ENCODE peak calls at places on chromosomes 6 and 20, in seven cellular contexts. One of them, this sample, is unnamed.

GRCh38 chr20:18677126-18677525 is 89.3 kb downstream of the DTD1 start:
- DNase-seq in K562: no peak
- DNase-seq in psoas muscle: no peak
- DNase-seq in fibroblast of lung: no peak
- DNase-seq in pancreas: no peak
- DNase-seq in fibroblast of mammary gland: no peak
- DNase-seq in fibroblast of pulmonary artery: no peak
- DNase-seq in this sample: no peak

GRCh38 chr20:51131806-51132205 is 108.9 kb upstream of the KCNG1 start:
- DNase-seq in K562: no peak
- DNase-seq in psoas muscle: no peak
- DNase-seq in fibroblast of lung: no peak
- DNase-seq in pancreas: no peak
- DNase-seq in fibroblast of mammary gland: no peak
- DNase-seq in fibroblast of pulmonary artery: no peak
- DNase-seq in this sample: no peak

GRCh38 chr20:60512436-60512835 is 554.2 kb downstream of the CDH26 start:
- DNase-seq in K562: no peak
- DNase-seq in psoas muscle: no peak
- DNase-seq in fibroblast of lung: peak
- DNase-seq in pancreas: no peak
- DNase-seq in fibroblast of mammary gland: peak
- DNase-seq in fibroblast of pulmonary artery: peak
- DNase-seq in this sample: peak

GRCh38 chr6:138289739-138290138 is 71.4 kb upstream of the PBOV1 start:
- DNase-seq in K562: no peak
- DNase-seq in psoas muscle: no peak
- DNase-seq in fibroblast of lung: peak
- DNase-seq in pancreas: no peak
- DNase-seq in fibroblast of mammary gland: no peak
- DNase-seq in fibroblast of pulmonary artery: no peak
- DNase-seq in this sample: no peak

GRCh38 chr6:119985952-119986736 is 636.6 kb upstream of the MAN1A1 start:
- DNase-seq in K562: no peak
- DNase-seq in psoas muscle: no peak
- DNase-seq in fibroblast of lung: no peak
- DNase-seq in pancreas: no peak
- DNase-seq in fibroblast of mammary gland: peak
- DNase-seq in fibroblast of pulmonary artery: no peak
- DNase-seq in this sample: no peak

GRCh38 chr6:169827372-169827771 is 76.0 kb downstream of the ERMARD start:
- DNase-seq in K562: no peak
- DNase-seq in psoas muscle: no peak
- DNase-seq in fibroblast of lung: no peak
- DNase-seq in pancreas: no peak
- DNase-seq in fibroblast of mammary gland: no peak
- DNase-seq in fibroblast of pulmonary artery: no peak
- DNase-seq in this sample: no peak

GRCh38 chr6:4316867-4317400 is 181.6 kb upstream of the ECI2 start:
- DNase-seq in K562: no peak
- DNase-seq in psoas muscle: peak
- DNase-seq in fibroblast of lung: peak
- DNase-seq in pancreas: peak
- DNase-seq in fibroblast of mammary gland: peak
- DNase-seq in fibroblast of pulmonary artery: peak
- DNase-seq in this sample: peak

GRCh38 chr20:53736757-53737403 is 143.2 kb upstream of the ZNF217 start:
- DNase-seq in K562: no peak
- DNase-seq in psoas muscle: no peak
- DNase-seq in fibroblast of lung: peak
- DNase-seq in pancreas: no peak
- DNase-seq in fibroblast of mammary gland: peak
- DNase-seq in fibroblast of pulmonary artery: peak
- DNase-seq in this sample: peak

GRCh38 chr6:157646012-157646411 is 177.0 kb upstream of the SNX9 start:
- DNase-seq in K562: no peak
- DNase-seq in psoas muscle: no peak
- DNase-seq in fibroblast of lung: no peak
- DNase-seq in pancreas: no peak
- DNase-seq in fibroblast of mammary gland: no peak
- DNase-seq in fibroblast of pulmonary artery: no peak
- DNase-seq in this sample: no peak

GRCh38 chr20:57656252-57656820 is 36.1 kb upstream of the ZBP1 start:
- DNase-seq in K562: no peak
- DNase-seq in psoas muscle: peak
- DNase-seq in fibroblast of lung: no peak
- DNase-seq in pancreas: no peak
- DNase-seq in fibroblast of mammary gland: no peak
- DNase-seq in fibroblast of pulmonary artery: no peak
- DNase-seq in this sample: no peak

GRCh38 chr6:15461127-15461944 is 201.5 kb downstream of the DTNBP1 start:
- DNase-seq in K562: no peak
- DNase-seq in psoas muscle: no peak
- DNase-seq in fibroblast of lung: no peak
- DNase-seq in pancreas: no peak
- DNase-seq in fibroblast of mammary gland: no peak
- DNase-seq in fibroblast of pulmonary artery: no peak
- DNase-seq in this sample: no peak

GRCh38 chr20:2314759-2315439 is 19.1 kb downstream of the TGM3 start:
- DNase-seq in K562: peak
- DNase-seq in psoas muscle: peak
- DNase-seq in fibroblast of lung: peak
- DNase-seq in pancreas: no peak
- DNase-seq in fibroblast of mammary gland: peak
- DNase-seq in fibroblast of pulmonary artery: peak
- DNase-seq in this sample: peak

GRCh38 chr6:139254196-139254595 is 37.6 kb downstream of the TXLNB start:
- DNase-seq in K562: no peak
- DNase-seq in psoas muscle: no peak
- DNase-seq in fibroblast of lung: no peak
- DNase-seq in pancreas: no peak
- DNase-seq in fibroblast of mammary gland: no peak
- DNase-seq in fibroblast of pulmonary artery: no peak
- DNase-seq in this sample: no peak

GRCh38 chr6:1678966-1679690 is 69.4 kb downstream of the FOXC1 start:
- DNase-seq in K562: no peak
- DNase-seq in psoas muscle: peak
- DNase-seq in fibroblast of lung: no peak
- DNase-seq in pancreas: no peak
- DNase-seq in fibroblast of mammary gland: no peak
- DNase-seq in fibroblast of pulmonary artery: peak
- DNase-seq in this sample: no peak

GRCh38 chr20:48047453-48047852 is 262.2 kb upstream of the SULF2 start:
- DNase-seq in K562: no peak
- DNase-seq in psoas muscle: no peak
- DNase-seq in fibroblast of lung: peak
- DNase-seq in pancreas: no peak
- DNase-seq in fibroblast of mammary gland: peak
- DNase-seq in fibroblast of pulmonary artery: peak
- DNase-seq in this sample: no peak

DNA sequence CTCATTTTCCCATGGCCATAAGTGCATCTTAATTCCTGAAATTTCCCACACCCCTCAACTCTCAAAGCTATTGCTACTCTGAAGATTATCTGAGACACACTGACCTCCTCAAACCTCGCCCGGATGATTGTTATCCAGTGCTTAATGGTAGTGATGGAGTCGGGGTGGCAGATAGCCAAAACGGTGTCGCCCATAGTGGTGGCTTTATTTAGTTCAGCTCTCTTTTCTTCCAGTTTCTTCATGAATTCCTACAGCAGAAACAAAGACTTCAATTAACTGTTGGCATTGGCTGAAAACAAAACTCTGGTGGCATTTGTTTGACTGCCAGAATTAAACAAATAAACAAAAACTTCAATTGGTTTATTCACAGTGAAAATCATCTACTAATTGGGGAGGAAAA is 165.4 kb downstream of the DST start:
- DNase-seq in K562: no peak
- DNase-seq in psoas muscle: no peak
- DNase-seq in fibroblast of lung: no peak
- DNase-seq in pancreas: no peak
- DNase-seq in fibroblast of mammary gland: no peak
- DNase-seq in fibroblast of pulmonary artery: no peak
- DNase-seq in this sample: no peak
- H3K4me3 ChIP-seq in K562: no peak
- H3K4me3 ChIP-seq in psoas muscle: no peak
- H3K4me3 ChIP-seq in fibroblast of lung: no peak
- H3K4me3 ChIP-seq in pancreas: no peak
- H3K4me3 ChIP-seq in fibroblast of mammary gland: no peak
- H3K4me3 ChIP-seq in fibroblast of pulmonary artery: no peak
- H3K4me3 ChIP-seq in this sample: no peak

GRCh38 chr6:126170875-126171489 is 168.9 kb upstream of the CENPW start:
- DNase-seq in K562: no peak
- DNase-seq in psoas muscle: no peak
- DNase-seq in fibroblast of lung: no peak
- DNase-seq in pancreas: no peak
- DNase-seq in fibroblast of mammary gland: peak
- DNase-seq in fibroblast of pulmonary artery: peak
- DNase-seq in this sample: peak
- TF ChIP-seq CTCF in K562: peak
- TF ChIP-seq CTCF in psoas muscle: peak
- TF ChIP-seq CTCF in fibroblast of lung: peak
- TF ChIP-seq CTCF in pancreas: no peak
- TF ChIP-seq CTCF in fibroblast of mammary gland: peak
- TF ChIP-seq CTCF in fibroblast of pulmonary artery: peak
- TF ChIP-seq CTCF in this sample: peak

GRCh38 chr20:10571313-10571815 is 102.4 kb downstream of the JAG1 start:
- DNase-seq in K562: no peak
- DNase-seq in psoas muscle: no peak
- DNase-seq in fibroblast of lung: no peak
- DNase-seq in pancreas: no peak
- DNase-seq in fibroblast of mammary gland: no peak
- DNase-seq in fibroblast of pulmonary artery: no peak
- DNase-seq in this sample: no peak
- H3K4me3 ChIP-seq in K562: no peak
- H3K4me3 ChIP-seq in psoas muscle: no peak
- H3K4me3 ChIP-seq in fibroblast of lung: no peak
- H3K4me3 ChIP-seq in pancreas: no peak
- H3K4me3 ChIP-seq in fibroblast of mammary gland: no peak
- H3K4me3 ChIP-seq in fibroblast of pulmonary artery: no peak
- H3K4me3 ChIP-seq in this sample: no peak

GRCh38 chr6:88629838-88630462 is 333.5 kb downstream of the RNGTT start:
- DNase-seq in K562: no peak
- DNase-seq in psoas muscle: no peak
- DNase-seq in fibroblast of lung: peak
- DNase-seq in pancreas: no peak
- DNase-seq in fibroblast of mammary gland: no peak
- DNase-seq in fibroblast of pulmonary artery: no peak
- DNase-seq in this sample: no peak
- TF ChIP-seq CTCF in K562: peak
- TF ChIP-seq CTCF in psoas muscle: no peak
- TF ChIP-seq CTCF in fibroblast of lung: no peak
- TF ChIP-seq CTCF in pancreas: no peak
- TF ChIP-seq CTCF in fibroblast of mammary gland: no peak
- TF ChIP-seq CTCF in fibroblast of pulmonary artery: no peak
- TF ChIP-seq CTCF in this sample: no peak

GRCh38 chr6:107114213-107114871 is 973 bp downstream of the BEND3 start:
- DNase-seq in K562: peak
- DNase-seq in psoas muscle: peak
- DNase-seq in fibroblast of lung: peak
- DNase-seq in pancreas: peak
- DNase-seq in fibroblast of mammary gland: peak
- DNase-seq in fibroblast of pulmonary artery: peak
- DNase-seq in this sample: peak
- H3K4me3 ChIP-seq in K562: peak
- H3K4me3 ChIP-seq in psoas muscle: peak
- H3K4me3 ChIP-seq in fibroblast of lung: peak
- H3K4me3 ChIP-seq in pancreas: peak
- H3K4me3 ChIP-seq in fibroblast of mammary gland: peak
- H3K4me3 ChIP-seq in fibroblast of pulmonary artery: peak
- H3K4me3 ChIP-seq in this sample: peak